ENCODE peak calls at places on chromosomes 6 and 20, in five cellular contexts. One of them, this sample, is unnamed.

GRCh38 chr6:145036848-145037567 is 698.3 kb downstream of the EPM2A start:
- DNase-seq in psoas muscle: no peak
- DNase-seq in A673: peak
- DNase-seq in IMR-90: peak
- DNase-seq in left ventricle myocardium inferior: no peak
- DNase-seq in this sample: no peak

GRCh38 chr6:158332237-158332636 is 20.0 kb downstream of the TULP4 start:
- DNase-seq in psoas muscle: no peak
- DNase-seq in A673: no peak
- DNase-seq in IMR-90: no peak
- DNase-seq in left ventricle myocardium inferior: no peak
- DNase-seq in this sample: no peak

GRCh38 chr6:39338406-39338805 is 15.9 kb upstream of the KCNK16 start:
- DNase-seq in psoas muscle: no peak
- DNase-seq in A673: no peak
- DNase-seq in IMR-90: no peak
- DNase-seq in left ventricle myocardium inferior: no peak
- DNase-seq in this sample: no peak

GRCh38 chr20:35339007-35339406 is 46.8 kb upstream of the FAM83C start:
- DNase-seq in psoas muscle: no peak
- DNase-seq in A673: no peak
- DNase-seq in IMR-90: peak
- DNase-seq in left ventricle myocardium inferior: no peak
- DNase-seq in this sample: no peak

GRCh38 chr6:170388113-170388512 is 81.6 kb downstream of the FAM120B start:
- DNase-seq in psoas muscle: no peak
- DNase-seq in A673: no peak
- DNase-seq in IMR-90: peak
- DNase-seq in left ventricle myocardium inferior: no peak
- DNase-seq in this sample: no peak

GRCh38 chr20:56417911-56418310 is 5.9 kb downstream of the CASS4 start:
- DNase-seq in psoas muscle: no peak
- DNase-seq in A673: no peak
- DNase-seq in IMR-90: peak
- DNase-seq in left ventricle myocardium inferior: no peak
- DNase-seq in this sample: peak

GRCh38 chr6:15874821-15875220 is 212.0 kb upstream of the DTNBP1 start:
- DNase-seq in psoas muscle: no peak
- DNase-seq in A673: no peak
- DNase-seq in IMR-90: peak
- DNase-seq in left ventricle myocardium inferior: no peak
- DNase-seq in this sample: no peak

GRCh38 chr6:36717231-36717825 is 19.7 kb downstream of the RAB44 start:
- DNase-seq in psoas muscle: no peak
- DNase-seq in A673: no peak
- DNase-seq in IMR-90: no peak
- DNase-seq in left ventricle myocardium inferior: no peak
- DNase-seq in this sample: no peak

GRCh38 chr20:23412026-23412425 is 9.3 kb downstream of the NAPB start:
- DNase-seq in psoas muscle: no peak
- DNase-seq in A673: peak
- DNase-seq in IMR-90: peak
- DNase-seq in left ventricle myocardium inferior: no peak
- DNase-seq in this sample: no peak

GRCh38 chr6:139062921-139063320 is 34.4 kb downstream of the ABRACL start:
- DNase-seq in psoas muscle: no peak
- DNase-seq in A673: no peak
- DNase-seq in IMR-90: peak
- DNase-seq in left ventricle myocardium inferior: no peak
- DNase-seq in this sample: no peak

GRCh38 chr20:58707770-58708169 is 15.2 kb downstream of the NPEPL1 start:
- DNase-seq in psoas muscle: no peak
- DNase-seq in A673: no peak
- DNase-seq in IMR-90: no peak
- DNase-seq in left ventricle myocardium inferior: peak
- DNase-seq in this sample: peak

GRCh38 chr6:84643778-84644177 is 120.6 kb downstream of the TBX18 start:
- DNase-seq in psoas muscle: no peak
- DNase-seq in A673: no peak
- DNase-seq in IMR-90: no peak
- DNase-seq in left ventricle myocardium inferior: no peak
- DNase-seq in this sample: no peak

GRCh38 chr6:149153100-149153499 is 164.4 kb upstream of the TAB2 start:
- DNase-seq in psoas muscle: no peak
- DNase-seq in A673: no peak
- DNase-seq in IMR-90: no peak
- DNase-seq in left ventricle myocardium inferior: no peak
- DNase-seq in this sample: no peak

GRCh38 chr6:92840246-92840930 is 579.0 kb downstream of the EPHA7 start:
- DNase-seq in psoas muscle: no peak
- DNase-seq in A673: peak
- DNase-seq in IMR-90: no peak
- DNase-seq in left ventricle myocardium inferior: no peak
- DNase-seq in this sample: no peak

GRCh38 chr6:139064981-139065665 is 36.6 kb downstream of the ABRACL start:
- DNase-seq in psoas muscle: no peak
- DNase-seq in A673: no peak
- DNase-seq in IMR-90: no peak
- DNase-seq in left ventricle myocardium inferior: no peak
- DNase-seq in this sample: no peak

GRCh38 chr6:44304282-44305199 is 8.6 kb downstream of the AARS2 start:
- DNase-seq in psoas muscle: peak
- DNase-seq in A673: peak
- DNase-seq in IMR-90: peak
- DNase-seq in left ventricle myocardium inferior: peak
- DNase-seq in this sample: no peak

GRCh38 chr6:64258752-64259151 is 623.1 kb downstream of the PHF3 start:
- DNase-seq in psoas muscle: no peak
- DNase-seq in A673: no peak
- DNase-seq in IMR-90: no peak
- DNase-seq in left ventricle myocardium inferior: no peak
- DNase-seq in this sample: no peak

GRCh38 chr20:53865905-53866786 is 204.2 kb downstream of the BCAS1 start:
- DNase-seq in psoas muscle: no peak
- DNase-seq in A673: peak
- DNase-seq in IMR-90: peak
- DNase-seq in left ventricle myocardium inferior: no peak
- DNase-seq in this sample: no peak

GRCh38 chr6:10641494-10641893 is 52.9 kb downstream of the C6orf52 start:
- DNase-seq in psoas muscle: no peak
- DNase-seq in A673: no peak
- DNase-seq in IMR-90: no peak
- DNase-seq in left ventricle myocardium inferior: no peak
- DNase-seq in this sample: no peak

GRCh38 chr6:141463237-141463977 is 669.3 kb upstream of the GJE1 start:
- DNase-seq in psoas muscle: no peak
- DNase-seq in A673: no peak
- DNase-seq in IMR-90: peak
- DNase-seq in left ventricle myocardium inferior: no peak
- DNase-seq in this sample: no peak

GRCh38 chr6:2245954-2246863 is 804 bp upstream of the GMDS start:
- DNase-seq in psoas muscle: peak
- DNase-seq in A673: peak
- DNase-seq in IMR-90: peak
- DNase-seq in left ventricle myocardium inferior: peak
- DNase-seq in this sample: peak

GRCh38 chr6:100504786-100505737 is 40.3 kb upstream of the SIM1 start:
- DNase-seq in psoas muscle: peak
- DNase-seq in A673: no peak
- DNase-seq in IMR-90: peak
- DNase-seq in left ventricle myocardium inferior: no peak
- DNase-seq in this sample: no peak

GRCh38 chr6:137016366-137016765 is 28.4 kb downstream of the IL20RA start:
- DNase-seq in psoas muscle: no peak
- DNase-seq in A673: no peak
- DNase-seq in IMR-90: peak
- DNase-seq in left ventricle myocardium inferior: no peak
- DNase-seq in this sample: no peak

DNA sequence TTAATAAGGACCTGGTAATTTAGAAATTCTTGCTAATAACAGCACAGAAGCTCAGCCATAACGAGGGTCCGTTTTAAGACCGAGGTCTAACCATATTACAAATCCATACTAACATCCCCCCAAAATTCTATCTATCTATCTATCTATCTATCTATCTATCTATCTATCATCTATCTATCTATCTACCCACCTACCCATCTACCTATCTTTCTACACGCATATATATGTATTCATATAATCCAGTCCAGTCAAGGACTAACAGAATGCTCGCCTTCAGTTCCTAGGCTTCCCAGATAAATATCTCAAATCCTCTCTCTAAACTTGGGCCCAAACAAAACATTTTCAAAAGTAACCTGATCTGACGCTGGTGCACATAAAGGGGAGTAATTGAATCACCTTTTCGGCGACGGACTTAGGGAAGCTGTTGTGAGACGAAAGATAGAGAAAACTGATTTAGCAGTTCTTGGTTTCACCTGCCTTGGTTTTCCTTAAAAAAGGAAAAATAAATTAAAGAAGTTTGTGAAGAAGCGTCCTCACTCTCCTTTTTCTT is 14.5 kb downstream of the HMGN4 start:
- DNase-seq in psoas muscle: no peak
- DNase-seq in A673: no peak
- DNase-seq in IMR-90: no peak
- DNase-seq in left ventricle myocardium inferior: no peak
- DNase-seq in this sample: no peak
- H3K27ac ChIP-seq in psoas muscle: peak
- H3K27ac ChIP-seq in A673: peak
- H3K27ac ChIP-seq in IMR-90: no peak
- H3K27ac ChIP-seq in left ventricle myocardium inferior: peak
- H3K27ac ChIP-seq in this sample: peak

GRCh38 chr6:12417191-12417590 is 127.0 kb downstream of the EDN1 start:
- DNase-seq in psoas muscle: no peak
- DNase-seq in A673: no peak
- DNase-seq in IMR-90: no peak
- DNase-seq in left ventricle myocardium inferior: no peak
- DNase-seq in this sample: no peak

GRCh38 chr6:12419626-12420272 is 129.6 kb downstream of the EDN1 start:
- DNase-seq in psoas muscle: no peak
- DNase-seq in A673: no peak
- DNase-seq in IMR-90: peak
- DNase-seq in left ventricle myocardium inferior: no peak
- DNase-seq in this sample: no peak

GRCh38 chr6:12420626-12421025 is 130.5 kb downstream of the EDN1 start:
- DNase-seq in psoas muscle: no peak
- DNase-seq in A673: no peak
- DNase-seq in IMR-90: peak
- DNase-seq in left ventricle myocardium inferior: no peak
- DNase-seq in this sample: no peak

GRCh38 chr6:12421596-12421995 is 131.4 kb downstream of the EDN1 start:
- DNase-seq in psoas muscle: no peak
- DNase-seq in A673: no peak
- DNase-seq in IMR-90: no peak
- DNase-seq in left ventricle myocardium inferior: no peak
- DNase-seq in this sample: no peak

GRCh38 chr6:12418946-12419345 is 128.8 kb downstream of the EDN1 start:
- DNase-seq in psoas muscle: no peak
- DNase-seq in A673: no peak
- DNase-seq in IMR-90: no peak
- DNase-seq in left ventricle myocardium inferior: no peak
- DNase-seq in this sample: no peak
- H3K27ac ChIP-seq in psoas muscle: no peak
- H3K27ac ChIP-seq in A673: no peak
- H3K27ac ChIP-seq in IMR-90: no peak
- H3K27ac ChIP-seq in left ventricle myocardium inferior: no peak
- H3K27ac ChIP-seq in this sample: no peak

GRCh38 chr6:130932438-130932837 is 105.2 kb downstream of the SMLR1 start:
- DNase-seq in psoas muscle: no peak
- DNase-seq in A673: no peak
- DNase-seq in IMR-90: no peak
- DNase-seq in left ventricle myocardium inferior: no peak
- DNase-seq in this sample: no peak

GRCh38 chr6:130932956-130933355 is 105.8 kb downstream of the SMLR1 start:
- DNase-seq in psoas muscle: no peak
- DNase-seq in A673: no peak
- DNase-seq in IMR-90: no peak
- DNase-seq in left ventricle myocardium inferior: no peak
- DNase-seq in this sample: no peak

GRCh38 chr6:130931683-130932082 is 104.5 kb downstream of the SMLR1 start:
- DNase-seq in psoas muscle: no peak
- DNase-seq in A673: no peak
- DNase-seq in IMR-90: no peak
- DNase-seq in left ventricle myocardium inferior: no peak
- DNase-seq in this sample: no peak

GRCh38 chr6:130934848-130935585 is 107.8 kb downstream of the SMLR1 start:
- DNase-seq in psoas muscle: no peak
- DNase-seq in A673: no peak
- DNase-seq in IMR-90: no peak
- DNase-seq in left ventricle myocardium inferior: no peak
- DNase-seq in this sample: no peak

GRCh38 chr6:130933712-130934200 is 106.5 kb downstream of the SMLR1 start:
- DNase-seq in psoas muscle: no peak
- DNase-seq in A673: no peak
- DNase-seq in IMR-90: peak
- DNase-seq in left ventricle myocardium inferior: no peak
- DNase-seq in this sample: no peak
- H3K27ac ChIP-seq in psoas muscle: no peak
- H3K27ac ChIP-seq in A673: no peak
- H3K27ac ChIP-seq in IMR-90: peak
- H3K27ac ChIP-seq in left ventricle myocardium inferior: peak
- H3K27ac ChIP-seq in this sample: no peak

DNA sequence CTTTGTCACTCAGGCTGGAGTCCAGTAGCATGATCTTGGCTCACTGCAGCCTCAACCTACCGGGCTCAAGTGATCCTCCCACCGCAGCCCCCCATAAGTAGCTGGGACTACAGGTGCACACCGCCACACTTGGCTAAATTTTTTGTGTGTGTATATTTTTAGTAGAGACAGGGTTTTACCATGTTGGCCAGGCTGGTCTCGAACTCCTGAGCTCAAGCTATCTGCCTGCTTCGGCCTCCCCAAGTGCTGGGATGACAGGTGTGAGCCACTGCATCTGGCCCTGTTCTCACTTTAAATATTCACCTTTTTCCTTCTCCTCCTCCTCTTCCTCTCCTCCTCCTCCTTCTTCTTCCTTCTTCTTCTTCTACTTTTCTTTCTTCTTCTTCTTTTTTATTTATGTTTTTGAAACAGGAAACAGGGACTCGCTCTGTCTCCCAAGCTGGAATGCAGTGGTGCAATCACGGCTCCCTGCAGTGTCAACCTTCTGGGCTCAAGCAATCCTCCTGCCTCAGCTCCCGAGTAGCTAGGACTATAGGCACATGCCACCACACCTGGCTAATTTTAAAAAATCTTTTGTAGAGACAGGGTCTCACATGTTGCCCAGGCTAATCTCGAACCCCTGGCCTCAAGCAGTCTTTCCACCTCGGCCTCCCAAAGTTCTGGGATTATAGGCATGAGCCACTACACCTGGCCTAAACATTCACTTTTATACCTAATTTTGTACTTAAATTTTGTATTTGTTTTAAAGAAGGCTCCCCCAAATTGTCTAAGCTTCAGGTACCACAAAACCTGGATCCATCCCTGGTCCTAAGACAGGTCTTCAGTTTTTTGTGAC is 47.2 kb upstream of the NCOA3 start:
- DNase-seq in psoas muscle: no peak
- DNase-seq in A673: no peak
- DNase-seq in IMR-90: no peak
- DNase-seq in left ventricle myocardium inferior: no peak
- DNase-seq in this sample: no peak
- H3K27ac ChIP-seq in psoas muscle: no peak
- H3K27ac ChIP-seq in A673: no peak
- H3K27ac ChIP-seq in IMR-90: no peak
- H3K27ac ChIP-seq in left ventricle myocardium inferior: no peak
- H3K27ac ChIP-seq in this sample: no peak

GRCh38 chr6:5869676-5870075 is 137.0 kb downstream of the NRN1 start:
- DNase-seq in psoas muscle: no peak
- DNase-seq in A673: no peak
- DNase-seq in IMR-90: no peak
- DNase-seq in left ventricle myocardium inferior: no peak
- DNase-seq in this sample: no peak
- H3K27ac ChIP-seq in psoas muscle: no peak
- H3K27ac ChIP-seq in A673: no peak
- H3K27ac ChIP-seq in IMR-90: no peak
- H3K27ac ChIP-seq in left ventricle myocardium inferior: no peak
- H3K27ac ChIP-seq in this sample: no peak